ENCODE peak calls at places on chromosomes 16 and 17, in seven cellular contexts. Y is M059J, H is NCI-H1930, D is H9, L is NCI-H524 treated with DMSO at 0.1 percent for 48 hours, W is psoas muscle, V is breast epithelium. E is an unnamed sample.

GRCh38 chr16:68636818-68637217 is 8.3 kb upstream of the CDH3 start:
- DNase-seq in Y (no peak), H (no peak), D (no peak), L (no peak), W (no peak), V (no peak), E (no peak)

GRCh38 chr17:80113033-80113484 is 11.7 kb downstream of the GAA start:
- DNase-seq in Y (no peak), H (no peak), D (peak), L (no peak), W (no peak), V (no peak), E (no peak)

GRCh38 chr16:16099320-16099719 is 124.0 kb downstream of the ABCC6 start:
- DNase-seq in Y (no peak), H (no peak), D (no peak), L (no peak), W (no peak), V (no peak), E (no peak)

GRCh38 chr16:57971848-57972247 is 920 bp upstream of the CNGB1 start:
- DNase-seq in Y (no peak), H (no peak), D (no peak), L (no peak), W (no peak), V (no peak), E (no peak)

GRCh38 chr16:1033128-1033679 is 39.3 kb upstream of the SSTR5 start:
- DNase-seq in Y (no peak), H (no peak), D (no peak), L (no peak), W (no peak), V (no peak), E (no peak)

GRCh38 chr17:57481901-57482300 is 225.6 kb downstream of the MSI2 start:
- DNase-seq in Y (peak), H (no peak), D (no peak), L (no peak), W (no peak), V (no peak), E (no peak)

GRCh38 chr17:41977991-41978390 is 11.4 kb downstream of the CNP start:
- DNase-seq in Y (no peak), H (no peak), D (no peak), L (no peak), W (no peak), V (peak), E (no peak)

GRCh38 chr16:11602321-11602720 is 15.6 kb upstream of the LITAF start:
- DNase-seq in Y (no peak), H (no peak), D (no peak), L (peak), W (no peak), V (no peak), E (no peak)

GRCh38 chr16:75239463-75240122 is 11.8 kb downstream of the BCAR1 start:
- DNase-seq in Y (no peak), H (no peak), D (peak), L (no peak), W (no peak), V (no peak), E (no peak)

GRCh38 chr16:31009894-31010293 is 544 bp downstream of the STX1B start:
- DNase-seq in Y (no peak), H (no peak), D (no peak), L (no peak), W (no peak), V (no peak), E (no peak)

GRCh38 chr17:70955441-70955840 is 786.1 kb downstream of the KCNJ2 start:
- DNase-seq in Y (no peak), H (peak), D (no peak), L (no peak), W (no peak), V (no peak), E (no peak)

GRCh38 chr17:64028874-64029464 is 8.5 kb upstream of the ICAM2 start:
- DNase-seq in Y (peak), H (peak), D (peak), L (peak), W (peak), V (peak), E (peak)

GRCh38 chr17:69325518-69326301 is 1.2 kb downstream of the ABCA5 start:
- DNase-seq in Y (no peak), H (no peak), D (no peak), L (no peak), W (no peak), V (no peak), E (no peak)

GRCh38 chr17:66784621-66785364 is 50.1 kb upstream of the CACNG5 start:
- DNase-seq in Y (no peak), H (no peak), D (no peak), L (no peak), W (no peak), V (no peak), E (no peak)

GRCh38 chr16:57798953-57799618 is 3.2 kb downstream of the KIFC3 start:
- DNase-seq in Y (no peak), H (no peak), D (no peak), L (no peak), W (no peak), V (no peak), E (no peak)

GRCh38 chr16:46621006-46621629 is at the start of gene SHCBP1:
- DNase-seq in Y (peak), H (peak), D (peak), L (peak), W (peak), V (peak), E (peak)

GRCh38 chr17:69654981-69655581 is 240.6 kb downstream of the MAP2K6 start:
- DNase-seq in Y (peak), H (no peak), D (no peak), L (peak), W (no peak), V (no peak), E (no peak)

GRCh38 chr17:38613981-38614779 is 8.4 kb upstream of the SRCIN1 start:
- DNase-seq in Y (no peak), H (no peak), D (peak), L (no peak), W (no peak), V (no peak), E (no peak)

GRCh38 chr16:78259883-78260282 is 160.4 kb downstream of the WWOX start:
- DNase-seq in Y (no peak), H (no peak), D (no peak), L (no peak), W (no peak), V (no peak), E (no peak)

GRCh38 chr17:74514632-74515035 is 16.6 kb downstream of the CD300LB start:
- DNase-seq in Y (no peak), H (peak), D (no peak), L (no peak), W (no peak), V (peak), E (no peak)

GRCh38 chr17:29046440-29046839 is 3.5 kb downstream of the PIPOX start:
- DNase-seq in Y (no peak), H (no peak), D (no peak), L (no peak), W (no peak), V (no peak), E (no peak)

GRCh38 chr17:78766743-78767294 is 15.3 kb downstream of the CYTH1 start:
- DNase-seq in Y (no peak), H (no peak), D (no peak), L (no peak), W (no peak), V (no peak), E (no peak)

GRCh38 chr17:82435103-82435502 is 15.4 kb downstream of the CYBC1 start:
- DNase-seq in Y (peak), H (no peak), D (no peak), L (no peak), W (no peak), V (no peak), E (no peak)

GRCh38 chr16:10584956-10585561 is 4.7 kb upstream of the EMP2 start:
- DNase-seq in Y (peak), H (no peak), D (no peak), L (no peak), W (no peak), V (no peak), E (no peak)

GRCh38 chr16:24858219-24859041 is 12.7 kb downstream of the SLC5A11 start:
- DNase-seq in Y (peak), H (no peak), D (peak), L (no peak), W (peak), V (peak), E (peak)

GRCh38 chr17:5115673-5116651 is at the start of gene USP6:
- DNase-seq in Y (no peak), H (no peak), D (peak), L (no peak), W (no peak), V (no peak), E (no peak)

GRCh38 chr17:6425407-6425806 is 9.5 kb downstream of the AIPL1 start:
- DNase-seq in Y (no peak), H (no peak), D (no peak), L (no peak), W (no peak), V (no peak), E (no peak)

GRCh38 chr17:28724500-28725165 is 1.4 kb downstream of the TLCD1 start:
- DNase-seq in Y (no peak), H (no peak), D (no peak), L (no peak), W (no peak), V (no peak), E (no peak)

E was measured in stimulated activated effector memory CD8-positive, alpha-beta T cell treated with anti-CD3 and anti-CD28 coated beads, Interleukin-12 subunit alpha, Interleukin-12 subunit beta, amount 100 ng/mL, for 72 hours.